ENCODE peak calls at places on chromosomes 12 and 14, in six cellular contexts. B, V, L, X, W and C are unnamed samples.

GRCh38 chr12:113467514-113468364 is 3.9 kb downstream of the LHX5 start:
- DNase-seq in B (no peak), L (peak; percentile 50), W (no peak), X (no peak), V (no peak), C (no peak)

GRCh38 chr12:131389051-131390013 is 321.6 kb upstream of the SFSWAP start:
- DNase-seq in V (no peak), X (no peak), W (peak; percentile 27), L (no peak), B (no peak), C (no peak)

GRCh38 chr14:100994757-100995156 is 91.2 kb upstream of the RTL1 start:
- DNase-seq in X (no peak), L (no peak), V (no peak), B (no peak), W (no peak), C (no peak)

GRCh38 chr12:115267891-115268290 is 583.9 kb upstream of the TBX3 start:
- DNase-seq in W (no peak), B (no peak), V (no peak), X (no peak), L (no peak), C (no peak)

GRCh38 chr14:50559990-50560928 is at the start of gene ATL1:
- DNase-seq in X (peak; percentile 69), W (peak; percentile 82), L (peak; percentile 68), B (peak; percentile 45), V (peak; percentile 68), C (peak; percentile 18)

GRCh38 chr12:52191841-52192791 is at the start of gene KRT80:
- DNase-seq in W (peak; percentile 87), L (peak; percentile 29), B (peak; percentile 95), V (peak; percentile 89), X (peak; percentile 98), C (peak; percentile 99)

GRCh38 chr14:60092516-60092915 is 793 bp downstream of the PCNX4 start:
- DNase-seq in W (no peak), X (peak; percentile 52), B (no peak), V (no peak), L (peak; percentile 8), C (peak; percentile 10)

GRCh38 chr14:81220488-81220766 is 332 bp downstream of the GTF2A1 start:
- DNase-seq in L (no peak), B (no peak), X (no peak), W (no peak), V (no peak), C (no peak)

GRCh38 chr14:56590535-56590951 is 10.9 kb downstream of the TMEM260 start:
- DNase-seq in V (no peak), W (no peak), L (no peak), B (no peak), X (no peak), C (no peak)

GRCh38 chr12:130457215-130457614 is 119.5 kb downstream of the PIWIL1 start:
- DNase-seq in W (no peak), V (no peak), X (no peak), B (no peak), L (no peak), C (no peak)

GRCh38 chr12:74619886-74620285 is 82.3 kb downstream of the ATXN7L3B start:
- DNase-seq in L (peak; percentile 16), W (no peak), X (no peak), V (peak; percentile 66), B (no peak), C (no peak)

GRCh38 chr14:86541969-86542368 is 1012.0 kb downstream of the FLRT2 start:
- DNase-seq in X (no peak), L (no peak), V (no peak), W (no peak), B (no peak), C (no peak)

GRCh38 chr14:30564868-30565248 is 5.9 kb downstream of the G2E3 start:
- DNase-seq in W (no peak), X (no peak), L (no peak), B (no peak), V (no peak), C (no peak)

GRCh38 chr12:47900480-47901129 is 4.2 kb downstream of the VDR start:
- DNase-seq in V (peak; percentile 44), B (no peak), W (peak; percentile 63), L (peak; percentile 81), X (no peak), C (no peak)

GRCh38 chr12:828726-829395 is 76.5 kb downstream of the WNK1 start:
- DNase-seq in X (no peak), B (no peak), V (no peak), W (no peak), L (no peak), C (no peak)

GRCh38 chr12:51620448-51620847 is 29.4 kb downstream of the SCN8A start:
- DNase-seq in L (no peak), X (peak; percentile 43), V (no peak), W (no peak), B (no peak), C (peak; percentile 30)

DNA sequence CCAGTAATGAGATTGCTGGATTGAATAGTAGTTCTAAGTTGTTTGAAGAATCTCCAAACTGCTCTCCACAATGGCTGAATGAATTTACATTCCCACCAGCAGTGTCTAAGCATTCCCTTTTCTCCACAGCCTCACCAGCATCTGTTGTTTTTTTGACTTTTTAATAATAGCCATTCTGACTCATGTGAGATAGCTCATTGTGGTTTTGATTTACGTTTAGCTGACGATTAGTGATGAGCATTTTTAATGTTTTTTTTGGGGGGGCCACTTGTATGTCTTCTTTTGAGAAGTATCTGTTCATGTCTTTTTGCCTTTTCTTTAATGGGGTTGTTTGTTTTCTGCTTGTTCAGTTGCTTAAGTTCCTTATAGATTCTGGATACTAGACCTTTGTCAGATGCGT is 8.1 kb upstream of the SLC15A5 start:
- DNase-seq in L (no peak), X (peak; percentile 84), W (no peak), V (no peak), B (no peak), C (no peak)
- TF ChIP-seq CTCF in L (no peak), X (no peak), W (no peak), V (no peak), B (no peak), C (no peak)

GRCh38 chr14:55111122-55111705 is 17.8 kb upstream of the LGALS3 start:
- DNase-seq in W (no peak), L (no peak), X (no peak), B (no peak), V (no peak), C (no peak)
- TF ChIP-seq CTCF in W (no peak), L (peak; percentile 1), X (no peak), B (no peak), V (no peak), C (no peak)

DNA sequence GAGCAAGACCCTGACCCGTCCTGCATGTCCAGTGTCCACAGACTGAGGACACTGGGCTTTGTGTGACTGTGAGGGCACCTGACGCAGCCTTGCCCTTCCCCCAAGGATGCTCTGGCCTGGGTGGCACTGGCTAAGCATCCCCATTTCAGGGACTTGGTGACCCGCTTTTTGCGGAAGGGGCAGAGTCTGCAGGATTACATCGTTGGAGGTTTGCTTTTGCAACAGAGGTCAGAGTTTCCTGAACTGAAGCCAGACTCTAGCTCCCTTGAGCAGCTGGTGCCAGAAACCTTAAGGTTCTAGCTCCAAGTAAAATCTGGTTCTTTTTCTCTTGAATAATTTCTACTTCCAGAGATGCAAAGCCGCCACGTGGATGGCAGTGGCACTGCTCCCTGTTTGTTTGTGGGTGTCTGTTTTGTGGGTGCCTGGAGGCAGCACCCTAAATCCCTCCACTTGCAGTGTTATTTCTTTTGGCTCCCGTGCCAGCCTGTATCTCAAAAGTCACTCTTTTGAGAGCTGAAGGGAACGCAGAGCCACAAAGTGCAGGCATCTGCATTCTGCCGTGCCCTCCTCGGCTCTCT is 184.7 kb downstream of the TSPAN9 start:
- DNase-seq in W (no peak), B (no peak), V (no peak), L (no peak), X (peak; percentile 41), C (no peak)
- TF ChIP-seq CTCF in W (peak; percentile 9), B (peak; percentile 47), V (no peak), L (no peak), X (peak; percentile 16), C (peak; percentile 37)

GRCh38 chr12:4282892-4283511 is 9.4 kb downstream of the CCND2 start:
- DNase-seq in W (no peak), B (no peak), V (no peak), L (no peak), X (no peak), C (no peak)
- TF ChIP-seq CTCF in W (no peak), B (no peak), V (no peak), L (no peak), X (no peak), C (no peak)

GRCh38 chr12:92571844-92572543 is 130.8 kb upstream of the PLEKHG7 start:
- DNase-seq in B (no peak), L (no peak), X (peak; percentile 23), V (no peak), W (no peak), C (no peak)

GRCh38 chr12:92573104-92573503 is 129.7 kb upstream of the PLEKHG7 start:
- DNase-seq in V (no peak), W (no peak), L (no peak), X (no peak), B (no peak), C (no peak)

GRCh38 chr12:92571169-92571568 is 131.6 kb upstream of the PLEKHG7 start:
- DNase-seq in L (no peak), V (no peak), B (no peak), X (no peak), W (no peak), C (no peak)

GRCh38 chr12:92574911-92575570 is 127.7 kb upstream of the PLEKHG7 start:
- DNase-seq in B (no peak), V (no peak), X (no peak), L (peak; percentile 15), W (peak; percentile 49), C (no peak)

GRCh38 chr12:92574046-92574783 is 128.6 kb upstream of the PLEKHG7 start:
- DNase-seq in W (no peak), L (peak; percentile 20), X (peak; percentile 31), V (no peak), B (no peak), C (no peak)
- TF ChIP-seq CTCF in W (no peak), L (no peak), X (peak; percentile 30), V (no peak), B (peak; percentile 48), C (peak; percentile 65)

DNA sequence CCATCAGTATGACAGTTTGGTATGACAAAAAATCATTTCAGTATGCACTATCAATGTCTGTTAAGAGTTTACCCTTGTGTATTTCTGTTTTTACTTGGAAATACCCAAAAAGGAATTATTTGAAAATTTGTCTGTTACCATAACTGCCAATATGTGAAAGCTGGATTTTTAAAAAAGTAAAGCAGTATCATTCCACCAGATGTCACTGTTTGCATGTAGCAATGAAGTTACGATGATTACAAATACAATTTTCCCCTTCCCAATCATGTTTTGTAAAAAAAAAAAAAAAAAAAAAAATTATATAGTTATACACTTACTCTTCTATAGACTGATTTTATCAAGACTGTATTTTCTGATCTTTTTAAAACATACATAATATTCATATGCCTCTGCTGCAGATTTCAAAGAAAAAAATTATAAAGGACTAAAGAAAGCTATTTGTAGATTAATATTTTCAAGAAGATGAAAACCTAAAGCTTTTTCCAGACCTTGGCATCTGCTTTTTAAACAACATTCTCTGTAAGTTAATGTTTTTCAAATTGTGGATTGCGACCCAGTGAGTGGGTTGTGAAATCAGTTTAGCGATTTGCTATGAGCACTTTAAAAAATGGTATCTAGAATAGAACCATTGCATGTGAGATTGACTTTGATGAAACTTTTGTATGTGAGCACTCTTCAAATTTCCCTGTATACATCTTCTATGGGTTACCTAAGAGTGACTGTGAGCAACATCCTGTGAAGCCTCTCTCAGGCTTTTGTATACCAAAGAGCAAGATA is 114.2 kb downstream of the TTC6 start:
- DNase-seq in X (peak; percentile 28), B (no peak), W (no peak), L (no peak), V (no peak), C (no peak)
- TF ChIP-seq CTCF in X (peak; percentile 53), B (peak; percentile 59), W (no peak), L (peak; percentile 38), V (no peak), C (peak; percentile 56)